ENCODE peak calls at places on chromosome 19, in ten cellular contexts. One of them, this sample, is unnamed.

GRCh38 chr19:49453757-49454248 is 778 bp downstream of the ALDH16A1 start:
- DNase-seq in activated naive CD8-positive, alpha-beta T cell treated with anti-CD3 and anti-CD28 coated beads, Interleukin-2, amount 50 U/mL, for 24 hours: no peak
- DNase-seq in tibial nerve: no peak
- DNase-seq in astrocyte of the spinal cord: no peak
- DNase-seq in right lobe of liver: no peak
- DNase-seq in T-helper 1 cell: no peak
- DNase-seq in foreskin fibroblast: no peak
- DNase-seq in HEK293T: no peak
- DNase-seq in pancreas: no peak
- DNase-seq in activated CD4-positive, alpha-beta T cell treated with anti-CD3 and anti-CD28 coated beads for 48 hours: no peak
- DNase-seq in this sample: no peak

GRCh38 chr19:13881231-13881691 is 4.3 kb downstream of the NANOS3 start:
- DNase-seq in activated naive CD8-positive, alpha-beta T cell treated with anti-CD3 and anti-CD28 coated beads, Interleukin-2, amount 50 U/mL, for 24 hours: no peak
- DNase-seq in tibial nerve: no peak
- DNase-seq in astrocyte of the spinal cord: peak; percentile 45
- DNase-seq in right lobe of liver: no peak
- DNase-seq in T-helper 1 cell: peak; percentile 19
- DNase-seq in foreskin fibroblast: peak; percentile 46
- DNase-seq in HEK293T: no peak
- DNase-seq in pancreas: no peak
- DNase-seq in activated CD4-positive, alpha-beta T cell treated with anti-CD3 and anti-CD28 coated beads for 48 hours: peak; percentile 23
- DNase-seq in this sample: no peak

GRCh38 chr19:2607712-2608601 is 94.5 kb downstream of the GNG7 start:
- DNase-seq in activated naive CD8-positive, alpha-beta T cell treated with anti-CD3 and anti-CD28 coated beads, Interleukin-2, amount 50 U/mL, for 24 hours: peak; percentile 91
- DNase-seq in tibial nerve: no peak
- DNase-seq in astrocyte of the spinal cord: no peak
- DNase-seq in right lobe of liver: no peak
- DNase-seq in T-helper 1 cell: peak; percentile 76
- DNase-seq in foreskin fibroblast: no peak
- DNase-seq in HEK293T: no peak
- DNase-seq in pancreas: peak; percentile 42
- DNase-seq in activated CD4-positive, alpha-beta T cell treated with anti-CD3 and anti-CD28 coated beads for 48 hours: peak; percentile 94
- DNase-seq in this sample: no peak

GRCh38 chr19:55586976-55587668 is 6.5 kb upstream of the ZNF579 start:
- DNase-seq in activated naive CD8-positive, alpha-beta T cell treated with anti-CD3 and anti-CD28 coated beads, Interleukin-2, amount 50 U/mL, for 24 hours: peak; percentile 95
- DNase-seq in tibial nerve: peak; percentile 90
- DNase-seq in astrocyte of the spinal cord: peak; percentile 91
- DNase-seq in right lobe of liver: peak; percentile 96
- DNase-seq in T-helper 1 cell: peak; percentile 90
- DNase-seq in foreskin fibroblast: peak; percentile 96
- DNase-seq in HEK293T: peak; percentile 96
- DNase-seq in pancreas: peak; percentile 98
- DNase-seq in activated CD4-positive, alpha-beta T cell treated with anti-CD3 and anti-CD28 coated beads for 48 hours: peak; percentile 97
- DNase-seq in this sample: peak; percentile 78

GRCh38 chr19:6963937-6964336 is 57.3 kb downstream of the MBD3L2B start:
- DNase-seq in activated naive CD8-positive, alpha-beta T cell treated with anti-CD3 and anti-CD28 coated beads, Interleukin-2, amount 50 U/mL, for 24 hours: peak; percentile 50
- DNase-seq in tibial nerve: no peak
- DNase-seq in astrocyte of the spinal cord: no peak
- DNase-seq in right lobe of liver: no peak
- DNase-seq in T-helper 1 cell: peak; percentile 4
- DNase-seq in foreskin fibroblast: no peak
- DNase-seq in HEK293T: peak; percentile 25
- DNase-seq in pancreas: no peak
- DNase-seq in activated CD4-positive, alpha-beta T cell treated with anti-CD3 and anti-CD28 coated beads for 48 hours: peak; percentile 68
- DNase-seq in this sample: no peak

GRCh38 chr19:39135701-39136100 is 10.1 kb downstream of the PAK4 start:
- DNase-seq in activated naive CD8-positive, alpha-beta T cell treated with anti-CD3 and anti-CD28 coated beads, Interleukin-2, amount 50 U/mL, for 24 hours: no peak
- DNase-seq in tibial nerve: no peak
- DNase-seq in astrocyte of the spinal cord: no peak
- DNase-seq in right lobe of liver: no peak
- DNase-seq in T-helper 1 cell: no peak
- DNase-seq in foreskin fibroblast: no peak
- DNase-seq in HEK293T: no peak
- DNase-seq in pancreas: no peak
- DNase-seq in activated CD4-positive, alpha-beta T cell treated with anti-CD3 and anti-CD28 coated beads for 48 hours: no peak
- DNase-seq in this sample: no peak

GRCh38 chr19:39599116-39599515 is 3.2 kb upstream of the LGALS13 start:
- DNase-seq in activated naive CD8-positive, alpha-beta T cell treated with anti-CD3 and anti-CD28 coated beads, Interleukin-2, amount 50 U/mL, for 24 hours: peak; percentile 28
- DNase-seq in tibial nerve: no peak
- DNase-seq in astrocyte of the spinal cord: peak; percentile 15
- DNase-seq in right lobe of liver: no peak
- DNase-seq in T-helper 1 cell: no peak
- DNase-seq in foreskin fibroblast: peak; percentile 52
- DNase-seq in HEK293T: peak; percentile 17
- DNase-seq in pancreas: no peak
- DNase-seq in activated CD4-positive, alpha-beta T cell treated with anti-CD3 and anti-CD28 coated beads for 48 hours: peak; percentile 54
- DNase-seq in this sample: no peak

GRCh38 chr19:5123646-5124045 is 154.7 kb downstream of the KDM4B start:
- DNase-seq in activated naive CD8-positive, alpha-beta T cell treated with anti-CD3 and anti-CD28 coated beads, Interleukin-2, amount 50 U/mL, for 24 hours: no peak
- DNase-seq in tibial nerve: no peak
- DNase-seq in astrocyte of the spinal cord: no peak
- DNase-seq in right lobe of liver: no peak
- DNase-seq in T-helper 1 cell: no peak
- DNase-seq in foreskin fibroblast: no peak
- DNase-seq in HEK293T: no peak
- DNase-seq in pancreas: no peak
- DNase-seq in activated CD4-positive, alpha-beta T cell treated with anti-CD3 and anti-CD28 coated beads for 48 hours: no peak
- DNase-seq in this sample: no peak

GRCh38 chr19:40511487-40511886 is 44.7 kb downstream of the SPTBN4 start:
- DNase-seq in activated naive CD8-positive, alpha-beta T cell treated with anti-CD3 and anti-CD28 coated beads, Interleukin-2, amount 50 U/mL, for 24 hours: no peak
- DNase-seq in tibial nerve: no peak
- DNase-seq in astrocyte of the spinal cord: no peak
- DNase-seq in right lobe of liver: no peak
- DNase-seq in T-helper 1 cell: no peak
- DNase-seq in foreskin fibroblast: no peak
- DNase-seq in HEK293T: no peak
- DNase-seq in pancreas: no peak
- DNase-seq in activated CD4-positive, alpha-beta T cell treated with anti-CD3 and anti-CD28 coated beads for 48 hours: no peak
- DNase-seq in this sample: no peak

GRCh38 chr19:1621574-1621973 is 16.3 kb upstream of the UQCR11 start:
- DNase-seq in activated naive CD8-positive, alpha-beta T cell treated with anti-CD3 and anti-CD28 coated beads, Interleukin-2, amount 50 U/mL, for 24 hours: no peak
- DNase-seq in tibial nerve: no peak
- DNase-seq in astrocyte of the spinal cord: no peak
- DNase-seq in right lobe of liver: no peak
- DNase-seq in T-helper 1 cell: no peak
- DNase-seq in foreskin fibroblast: no peak
- DNase-seq in HEK293T: no peak
- DNase-seq in pancreas: peak; percentile 22
- DNase-seq in activated CD4-positive, alpha-beta T cell treated with anti-CD3 and anti-CD28 coated beads for 48 hours: no peak
- DNase-seq in this sample: no peak

GRCh38 chr19:29752450-29753025 is 37.5 kb upstream of the C19orf12 start:
- DNase-seq in activated naive CD8-positive, alpha-beta T cell treated with anti-CD3 and anti-CD28 coated beads, Interleukin-2, amount 50 U/mL, for 24 hours: no peak
- DNase-seq in tibial nerve: no peak
- DNase-seq in astrocyte of the spinal cord: no peak
- DNase-seq in right lobe of liver: no peak
- DNase-seq in T-helper 1 cell: no peak
- DNase-seq in foreskin fibroblast: no peak
- DNase-seq in HEK293T: no peak
- DNase-seq in pancreas: no peak
- DNase-seq in activated CD4-positive, alpha-beta T cell treated with anti-CD3 and anti-CD28 coated beads for 48 hours: no peak
- DNase-seq in this sample: no peak